ENCODE peak calls at places on chromosomes 6 and 20, in four cellular contexts. H is left lung, U is fibroblast of mammary gland, F is AG04450. P is an unnamed sample.

GRCh38 chr20:621115-621756 is 11.1 kb upstream of the TCF15 start:
- DNase-seq in H (no peak), F (no peak), U (peak; percentile 31), P (peak; percentile 47)

GRCh38 chr6:27867941-27868705 is 44.1 kb downstream of the OR2B2 start:
- DNase-seq in F (no peak), H (no peak), U (peak; percentile 45), P (no peak)

GRCh38 chr6:166395351-166395750 is 12.6 kb upstream of the MPC1 start:
- DNase-seq in U (no peak), F (no peak), H (no peak), P (no peak)

GRCh38 chr20:38113401-38114325 is 51.4 kb downstream of the TGM2 start:
- DNase-seq in U (no peak), F (no peak), H (no peak), P (peak; percentile 17)

GRCh38 chr20:31565699-31566331 is 39.3 kb upstream of the ID1 start:
- DNase-seq in F (no peak), U (no peak), H (no peak), P (peak; percentile 95)

GRCh38 chr20:62728028-62728780 is 19.6 kb downstream of the NTSR1 start:
- DNase-seq in H (peak; percentile 84), U (no peak), F (no peak), P (no peak)

GRCh38 chr6:16055852-16056251 is 73.0 kb upstream of the MYLIP start:
- DNase-seq in U (no peak), F (no peak), H (no peak), P (no peak)

GRCh38 chr6:89208551-89208950 is 8.6 kb downstream of the GABRR1 start:
- DNase-seq in U (no peak), F (no peak), H (no peak), P (no peak)

GRCh38 chr6:135299256-135299655 is 118.1 kb downstream of the MYB start:
- DNase-seq in F (no peak), H (no peak), U (peak; percentile 51), P (peak; percentile 14)

GRCh38 chr6:131825946-131826345 is 18.1 kb downstream of the ENPP1 start:
- DNase-seq in U (no peak), H (no peak), F (no peak), P (no peak)

GRCh38 chr6:81761197-81761596 is 8.7 kb upstream of the TENT5A start:
- DNase-seq in H (no peak), U (peak; percentile 67), F (no peak), P (peak; percentile 48)

GRCh38 chr6:164531745-164532144 is 777.7 kb downstream of the C6orf118 start:
- DNase-seq in U (no peak), H (no peak), F (no peak), P (no peak)

GRCh38 chr20:38343798-38344701 is 2.2 kb upstream of the LBP start:
- DNase-seq in F (no peak), H (no peak), U (no peak), P (no peak)

GRCh38 chr6:75204222-75204958 is 1.5 kb downstream of the COL12A1 start:
- DNase-seq in U (peak; percentile 96), F (peak; percentile 88), H (peak; percentile 60), P (peak; percentile 92)

GRCh38 chr6:42599558-42599957 is 35.7 kb downstream of the UBR2 start:
- DNase-seq in U (no peak), F (no peak), H (no peak), P (no peak)

GRCh38 chr6:122207794-122208193 is 191.7 kb upstream of the HSF2 start:
- DNase-seq in U (peak; percentile 19), F (no peak), H (no peak), P (peak; percentile 10)

GRCh38 chr20:44967207-44967807 is 995 bp downstream of the STK4 start:
- DNase-seq in H (no peak), U (peak; percentile 35), F (no peak), P (peak; percentile 24)

GRCh38 chr6:45486739-45487138 is 109.0 kb upstream of the SUPT3H start:
- DNase-seq in H (no peak), U (no peak), F (no peak), P (no peak)

GRCh38 chr6:113169484-113169883 is 687.7 kb upstream of the MARCKS start:
- DNase-seq in U (peak; percentile 67), H (no peak), F (no peak), P (no peak)

GRCh38 chr6:117481926-117482239 is 591 bp upstream of the DCBLD1 start:
- DNase-seq in H (no peak), U (no peak), F (no peak), P (no peak)
- H3K4me3 ChIP-seq in H (peak overlapping the region; percentile 62), U (peak overlapping the region; percentile 53), F (peak overlapping the region; percentile 80), P (peak overlapping the region; percentile 84)

GRCh38 chr6:129686941-129687627 is 22.9 kb downstream of the ARHGAP18 start:
- DNase-seq in F (no peak), U (peak; percentile 48), H (no peak), P (peak; percentile 84)

GRCh38 chr6:129684903-129685639 is 24.9 kb downstream of the ARHGAP18 start:
- DNase-seq in U (no peak), F (no peak), H (no peak), P (no peak)

GRCh38 chr6:129683606-129684322 is 26.2 kb downstream of the ARHGAP18 start:
- DNase-seq in H (peak; percentile 84), F (peak; percentile 98), U (peak; percentile 99), P (peak; percentile 96)

GRCh38 chr6:129684323-129684884 is 25.6 kb downstream of the ARHGAP18 start:
- DNase-seq in U (no peak), F (no peak), H (no peak), P (no peak)

DNA sequence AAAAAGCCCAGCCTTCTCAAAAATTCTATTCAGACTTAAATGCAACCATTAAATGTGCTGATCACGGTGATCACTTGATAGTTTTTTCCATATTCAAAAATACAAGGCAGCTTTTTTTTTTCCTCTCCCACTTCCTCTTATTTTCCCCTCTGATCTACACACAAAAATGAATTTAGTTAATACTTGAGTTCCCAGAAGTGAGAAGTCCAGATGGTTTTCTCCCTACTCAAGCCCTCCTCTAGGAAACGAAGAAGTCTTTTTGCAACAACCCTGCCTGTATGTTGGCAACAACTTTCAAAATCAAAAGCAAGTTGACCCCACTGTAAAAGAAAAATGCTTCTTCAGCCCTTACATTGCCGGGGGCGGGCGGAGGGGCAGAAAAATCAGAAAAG is 24.3 kb downstream of the ARHGAP18 start:
- DNase-seq in F (no peak), H (no peak), U (no peak), P (no peak)
- TF ChIP-seq CTCF in F (no peak), H (no peak), U (no peak), P (no peak)

GRCh38 chr6:2840794-2841061 is 935 bp downstream of the SERPINB1 start:
- DNase-seq in F (no peak), H (no peak), U (no peak), P (no peak)
- H3K4me3 ChIP-seq in F (peak overlapping the region; percentile 60), H (peak overlapping the region; percentile 67), U (peak overlapping the region; percentile 56), P (peak overlapping the region; percentile 31)

GRCh38 chr20:35568645-35569044 is 26.8 kb downstream of the ERGIC3 start:
- DNase-seq in U (no peak), H (peak; percentile 3), F (no peak), P (peak; percentile 47)
- TF ChIP-seq CTCF in U (peak; percentile 25), H (no peak), F (peak; percentile 26), P (peak; percentile 55)